ENCODE peak calls at places on chromosomes 2 and 18, in ten cellular contexts. M is CD4-positive, alpha-beta T cell; J is HL-60; S is AG08395; F is naive thymus-derived CD4-positive, alpha-beta T cell; L is neural progenitor cell; R is iPS DF 19.7; K is SK-N-MC; I is DMS79; Y is Caki2. G is an unnamed sample.

GRCh38 chr2:38778686-38779082 is 674 bp downstream of the GEMIN6 start:
- DNase-seq in M (no peak), J (no peak), S (no peak), F (no peak), L (peak; percentile 12), R (no peak), K (no peak), I (no peak), Y (no peak), G (no peak)

GRCh38 chr2:166117491-166117890 is 10.3 kb downstream of the SCN1A start:
- DNase-seq in M (no peak), J (no peak), S (no peak), F (no peak), L (no peak), R (no peak), K (no peak), I (no peak), Y (no peak), G (no peak)

GRCh38 chr2:139825726-139826125 is 1045.5 kb upstream of the NXPH2 start:
- DNase-seq in M (no peak), J (no peak), S (no peak), F (no peak), L (no peak), R (no peak), K (no peak), I (no peak), Y (no peak), G (no peak)

GRCh38 chr2:143501245-143501644 is 372.0 kb downstream of the ARHGAP15 start:
- DNase-seq in M (no peak), J (no peak), S (no peak), F (no peak), L (no peak), R (no peak), K (no peak), I (no peak), Y (no peak), G (no peak)

GRCh38 chr18:28087173-28087563 is 89.8 kb downstream of the CDH2 start:
- DNase-seq in M (no peak), J (no peak), S (no peak), F (no peak), L (no peak), R (no peak), K (no peak), I (no peak), Y (peak; percentile 48), G (peak; percentile 74)

GRCh38 chr2:179340678-179341077 is 76.0 kb upstream of the SESTD1 start:
- DNase-seq in M (no peak), J (peak; percentile 1), S (no peak), F (no peak), L (peak; percentile 36), R (no peak), K (no peak), I (no peak), Y (no peak), G (peak; percentile 63)

GRCh38 chr2:142130111-142131015 is 453 bp downstream of the LRP1B start:
- DNase-seq in M (no peak), J (no peak), S (peak; percentile 21), F (no peak), L (peak; percentile 76), R (peak; percentile 47), K (no peak), I (no peak), Y (no peak), G (peak; percentile 23)

GRCh38 chr2:226351711-226352110 is 447.9 kb downstream of the IRS1 start:
- DNase-seq in M (no peak), J (no peak), S (no peak), F (no peak), L (no peak), R (no peak), K (no peak), I (no peak), Y (no peak), G (no peak)